ENCODE peak calls at places on chromosomes 6 and 20, in six cellular contexts. E is astrocyte of the spinal cord, Z is AML-193, G is lower lobe of right lung, V is C1 segment of cervical spinal cord, H is endothelial cell. Y is an unnamed sample.

GRCh38 chr6:46040288-46040687 is 24.6 kb upstream of the CLIC5 start:
- DNase-seq in G (no peak), Z (no peak), E (no peak), H (no peak), V (no peak), Y (no peak)

GRCh38 chr20:13037727-13038126 is 29.0 kb downstream of the SPTLC3 start:
- DNase-seq in G (no peak), E (no peak), V (no peak), H (no peak), Z (no peak), Y (no peak)

GRCh38 chr20:58616411-58616810 is 34.7 kb upstream of the STX16 start:
- DNase-seq in E (no peak), V (no peak), H (no peak), Z (no peak), G (no peak), Y (no peak)

GRCh38 chr20:4091332-4092135 is 76.2 kb upstream of the RNF24 start:
- DNase-seq in H (peak), G (peak), E (peak), V (peak), Z (no peak), Y (peak)

GRCh38 chr6:106997392-106998257 is 23.1 kb upstream of the CD24 start:
- DNase-seq in E (peak), G (peak), V (no peak), Z (peak), H (peak), Y (peak)

GRCh38 chr20:46001498-46001897 is 7.2 kb upstream of the MMP9 start:
- DNase-seq in V (no peak), E (no peak), H (no peak), G (no peak), Z (no peak), Y (no peak)

GRCh38 chr20:16437387-16437990 is 135.8 kb downstream of the KIF16B start:
- DNase-seq in E (no peak), H (no peak), Z (no peak), V (no peak), G (no peak), Y (no peak)

GRCh38 chr6:22904413-22904812 is 335.0 kb downstream of the HDGFL1 start:
- DNase-seq in H (no peak), Z (no peak), V (no peak), E (peak), G (no peak), Y (no peak)

GRCh38 chr6:38973178-38974057 is 75.2 kb upstream of the GLP1R start:
- DNase-seq in Z (peak), V (no peak), H (peak), G (no peak), E (peak), Y (peak)

GRCh38 chr20:43022568-43022967 is 167.1 kb downstream of the PTPRT start:
- DNase-seq in V (no peak), Z (no peak), G (no peak), E (no peak), H (no peak), Y (no peak)

GRCh38 chr20:57662313-57663240 is 42.4 kb upstream of the ZBP1 start:
- DNase-seq in Z (no peak), H (no peak), E (no peak), V (no peak), G (peak), Y (no peak)

GRCh38 chr6:34425132-34425497 is 754 bp downstream of the RPS10 start:
- DNase-seq in H (no peak), Z (no peak), G (no peak), V (no peak), E (peak), Y (no peak)

GRCh38 chr6:79536615-79536968 is 638 bp downstream of the LCA5 start:
- DNase-seq in H (no peak), Z (no peak), G (peak), V (peak), E (peak), Y (no peak)

GRCh38 chr6:2309138-2309537 is 63.7 kb upstream of the GMDS start:
- DNase-seq in Z (no peak), E (no peak), V (no peak), G (no peak), H (no peak), Y (no peak)

GRCh38 chr6:30548375-30548774 is 7.9 kb downstream of the GNL1 start:
- DNase-seq in H (no peak), G (no peak), V (no peak), Z (no peak), E (no peak), Y (no peak)

GRCh38 chr6:131914967-131915751 is 36.0 kb downstream of the CCN2 start:
- DNase-seq in H (peak), E (peak), G (no peak), Z (peak), V (peak), Y (peak)

GRCh38 chr6:47727391-47727790 is 29.0 kb downstream of the ADGRF4 start:
- DNase-seq in V (no peak), E (no peak), H (no peak), G (no peak), Z (no peak), Y (no peak)

GRCh38 chr20:14142964-14143627 is 147.8 kb downstream of the MACROD2 start:
- DNase-seq in Z (no peak), V (no peak), H (no peak), G (no peak), E (peak), Y (no peak)

GRCh38 chr6:108236791-108237190 is 24.0 kb downstream of the SNX3 start:
- DNase-seq in V (no peak), Z (no peak), H (no peak), E (no peak), G (no peak), Y (no peak)

GRCh38 chr20:14449323-14449722 is 111.9 kb upstream of the FLRT3 start:
- DNase-seq in Z (no peak), G (no peak), H (no peak), V (no peak), E (no peak), Y (no peak)

GRCh38 chr20:51985013-51985415 is 182.7 kb upstream of the SALL4 start:
- DNase-seq in H (no peak), V (no peak), E (peak), G (no peak), Z (no peak), Y (no peak)

GRCh38 chr6:30748851-30749540 is 4.6 kb upstream of the IER3 start:
- DNase-seq in G (no peak), H (no peak), V (no peak), Z (no peak), E (no peak), Y (no peak)

GRCh38 chr6:156689656-156690055 is 87.5 kb upstream of the ARID1B start:
- DNase-seq in Z (peak), H (no peak), E (no peak), V (no peak), G (no peak), Y (no peak)

GRCh38 chr6:105993341-105993740 is 92.8 kb upstream of the PRDM1 start:
- DNase-seq in E (peak), Z (no peak), G (no peak), H (no peak), V (no peak), Y (no peak)

GRCh38 chr6:101462576-101462975 is 69.1 kb downstream of the GRIK2 start:
- DNase-seq in V (no peak), E (no peak), Z (no peak), G (no peak), H (no peak), Y (no peak)

GRCh38 chr20:35226775-35227681 is 538 bp downstream of the MMP24 start:
- DNase-seq in V (no peak), G (peak), Z (no peak), H (peak), E (peak), Y (peak)

GRCh38 chr6:40936810-40937209 is 102.2 kb downstream of the UNC5CL start:
- DNase-seq in H (no peak), V (no peak), G (no peak), E (peak), Z (no peak), Y (no peak)

GRCh38 chr6:128482642-128483041 is 37.8 kb downstream of the PTPRK start:
- DNase-seq in Z (no peak), V (no peak), H (no peak), G (no peak), E (no peak), Y (no peak)

GRCh38 chr6:26087284-26088115 is at the start of gene HFE:
- DNase-seq in G (peak), E (peak), Z (peak), H (peak), V (peak), Y (peak)

GRCh38 chr6:163572612-163573011 is 158.1 kb downstream of the QKI start:
- DNase-seq in Z (no peak), H (no peak), E (no peak), G (no peak), V (no peak), Y (peak)

GRCh38 chr6:3314176-3314575 is 55.4 kb downstream of the PSMG4 start:
- DNase-seq in Z (no peak), G (no peak), H (no peak), E (no peak), V (no peak), Y (no peak)

GRCh38 chr6:27237089-27237723 is 10.3 kb upstream of the PRSS16 start:
- DNase-seq in G (no peak), V (no peak), H (peak), E (peak), Z (no peak), Y (peak)

GRCh38 chr6:148819852-148820251 is 73.0 kb downstream of the UST start:
- DNase-seq in E (no peak), G (no peak), H (no peak), Z (no peak), V (no peak), Y (no peak)

GRCh38 chr6:80004199-80005072 is at the start of gene TTK:
- DNase-seq in Z (peak), V (peak), H (peak), E (peak), G (peak), Y (peak)

Y was measured in K562.